ENCODE peak calls at places on chromosomes 6 and 20, in six cellular contexts. V, I, W, R, M and T are unnamed samples.

GRCh38 chr6:53532942-53533341 is 12.0 kb downstream of the GCLC start:
- DNase-seq in V (no peak), I (no peak), W (no peak), R (no peak), M (no peak), T (no peak)

GRCh38 chr6:130997061-130997753 is 65.8 kb downstream of the EPB41L2 start:
- DNase-seq in V (peak), I (no peak), W (peak), R (no peak), M (peak), T (no peak)

GRCh38 chr6:72826744-72827438 is 205.0 kb downstream of the KCNQ5 start:
- DNase-seq in V (peak), I (no peak), W (peak), R (no peak), M (peak), T (no peak)

GRCh38 chr20:4886771-4887527 is 114.4 kb downstream of the SLC23A2 start:
- DNase-seq in V (no peak), I (no peak), W (no peak), R (no peak), M (no peak), T (no peak)

GRCh38 chr20:56187791-56188190 is 60.7 kb upstream of the MC3R start:
- DNase-seq in V (no peak), I (peak), W (no peak), R (no peak), M (no peak), T (no peak)

GRCh38 chr20:47676219-47676721 is 109.0 kb downstream of the SULF2 start:
- DNase-seq in V (no peak), I (peak), W (no peak), R (no peak), M (no peak), T (no peak)

GRCh38 chr6:27183082-27183832 is 64.2 kb upstream of the PRSS16 start:
- DNase-seq in V (no peak), I (peak), W (no peak), R (no peak), M (no peak), T (no peak)

GRCh38 chr20:43975096-43975768 is 60.6 kb downstream of the TOX2 start:
- DNase-seq in V (peak), I (no peak), W (peak), R (peak), M (peak), T (no peak)

GRCh38 chr6:49523901-49524300 is 24.2 kb downstream of the GLYATL3 start:
- DNase-seq in V (no peak), I (no peak), W (no peak), R (no peak), M (no peak), T (no peak)

GRCh38 chr20:51350941-51351631 is 191.4 kb downstream of the NFATC2 start:
- DNase-seq in V (peak), I (no peak), W (peak), R (no peak), M (peak), T (no peak)

GRCh38 chr20:35618032-35618371 is 2.4 kb downstream of the SPAG4 start:
- DNase-seq in V (no peak), I (no peak), W (no peak), R (no peak), M (no peak), T (no peak)

GRCh38 chr6:168648730-168649129 is 207.7 kb downstream of the SMOC2 start:
- DNase-seq in V (no peak), I (no peak), W (no peak), R (no peak), M (no peak), T (no peak)

GRCh38 chr6:75546401-75546800 is 52.8 kb upstream of the FILIP1 start:
- DNase-seq in V (peak), I (no peak), W (peak), R (peak), M (peak), T (no peak)

GRCh38 chr6:105402090-105402980 is 547 bp downstream of the PREP start:
- DNase-seq in V (peak), I (no peak), W (peak), R (peak), M (peak), T (peak)

GRCh38 chr6:47665112-47665511 is 33.3 kb upstream of the ADGRF4 start:
- DNase-seq in V (no peak), I (no peak), W (no peak), R (no peak), M (no peak), T (no peak)

GRCh38 chr20:62953839-62954703 is 1.6 kb downstream of the SLC17A9 start:
- DNase-seq in V (peak), I (peak), W (peak), R (no peak), M (peak), T (peak)

GRCh38 chr6:142357879-142358278 is 56.1 kb downstream of the ADGRG6 start:
- DNase-seq in V (no peak), I (no peak), W (no peak), R (no peak), M (no peak), T (no peak)

GRCh38 chr20:57763235-57763595 is 53.4 kb upstream of the PMEPA1 start:
- DNase-seq in V (no peak), I (no peak), W (no peak), R (no peak), M (no peak), T (no peak)

GRCh38 chr6:26125015-26125690 is 37.9 kb downstream of the HFE start:
- DNase-seq in V (peak), I (no peak), W (no peak), R (no peak), M (no peak), T (no peak)

GRCh38 chr6:165842291-165842936 is 179.4 kb upstream of the PDE10A start:
- DNase-seq in V (no peak), I (peak), W (no peak), R (no peak), M (no peak), T (no peak)

GRCh38 chr6:170068496-170068895 is 222.4 kb downstream of the DLL1 start:
- DNase-seq in V (no peak), I (no peak), W (no peak), R (no peak), M (no peak), T (no peak)

GRCh38 chr6:73394577-73395354 is at the start of gene DDX43:
- DNase-seq in V (peak), I (peak), W (peak), R (no peak), M (peak), T (peak)

GRCh38 chr6:30647802-30648460 is 998 bp downstream of the C6orf136 start:
- DNase-seq in V (no peak), I (no peak), W (no peak), R (peak), M (no peak), T (peak)

GRCh38 chr6:130794010-130794675 is 33.1 kb upstream of the SMLR1 start:
- DNase-seq in V (no peak), I (no peak), W (no peak), R (no peak), M (no peak), T (no peak)

GRCh38 chr6:40336986-40337780 is 250.0 kb downstream of the LRFN2 start:
- DNase-seq in V (no peak), I (no peak), W (no peak), R (no peak), M (no peak), T (no peak)

GRCh38 chr6:35970181-35970580 is 49.3 kb upstream of the SRPK1 start:
- DNase-seq in V (peak), I (no peak), W (peak), R (no peak), M (peak), T (no peak)

GRCh38 chr20:43945391-43946205 is 30.9 kb downstream of the TOX2 start:
- DNase-seq in V (no peak), I (no peak), W (no peak), R (no peak), M (no peak), T (no peak)

GRCh38 chr6:43090557-43090952 is 14.4 kb downstream of the PTK7 start:
- DNase-seq in V (no peak), I (peak), W (no peak), R (no peak), M (no peak), T (no peak)

GRCh38 chr6:95601133-95601532 is 23.8 kb downstream of the MANEA start:
- DNase-seq in V (peak), I (no peak), W (no peak), R (no peak), M (peak), T (no peak)

GRCh38 chr20:48722737-48723191 is 105.0 kb downstream of the PREX1 start:
- DNase-seq in V (peak), I (no peak), W (peak), R (peak), M (peak), T (no peak)

GRCh38 chr20:61424628-61425420 is 172.8 kb downstream of the CDH4 start:
- DNase-seq in V (no peak), I (no peak), W (no peak), R (no peak), M (no peak), T (no peak)

GRCh38 chr6:151205971-151206600 is 33.7 kb upstream of the AKAP12 start:
- DNase-seq in V (peak), I (no peak), W (peak), R (no peak), M (peak), T (no peak)

GRCh38 chr20:49690899-49691620 is 22.6 kb downstream of the B4GALT5 start:
- DNase-seq in V (peak), I (no peak), W (no peak), R (no peak), M (peak), T (no peak)

GRCh38 chr6:160520043-160520904 is 143.8 kb downstream of the LPA start:
- DNase-seq in V (peak), I (peak), W (peak), R (peak), M (peak), T (peak)

GRCh38 chr6:111038534-111039252 is 48.6 kb upstream of the SLC16A10 start:
- DNase-seq in V (no peak), I (no peak), W (no peak), R (no peak), M (no peak), T (no peak)